ENCODE peak calls at places on chromosomes 4 and X, in four cellular contexts. P is ascending aorta; I is tibial artery; N is CD4-positive, alpha-beta T cell. T is an unnamed sample.

GRCh38 chrX:119622356-119623232 is 16.4 kb upstream of the NKRF start:
- DNase-seq in P (no peak), N (no peak), I (peak; percentile 21), T (no peak)

GRCh38 chr4:103098331-103098730 is 1.3 kb downstream of the BDH2 start:
- DNase-seq in I (no peak), P (no peak), N (no peak), T (no peak)

GRCh38 chr4:164771088-164771487 is 17.2 kb downstream of the SMIM31 start:
- DNase-seq in I (no peak), N (no peak), P (no peak), T (no peak)

GRCh38 chr4:100288167-100288566 is 97.9 kb upstream of the DDIT4L start:
- DNase-seq in I (no peak), N (no peak), P (no peak), T (no peak)

GRCh38 chr4:3284734-3285557 is 7.9 kb upstream of the RGS12 start:
- DNase-seq in N (no peak), P (no peak), I (no peak), T (no peak)

GRCh38 chrX:131764224-131764623 is 220.3 kb downstream of the OR13H1 start:
- DNase-seq in P (no peak), I (no peak), N (no peak), T (no peak)

GRCh38 chr4:105306158-105306781 is 159.6 kb downstream of the TET2 start:
- DNase-seq in I (no peak), P (no peak), N (no peak), T (no peak)

GRCh38 chr4:13399257-13399656 is 84.9 kb downstream of the RAB28 start:
- DNase-seq in I (no peak), N (no peak), P (no peak), T (no peak)

GRCh38 chrX:131747173-131747572 is 203.3 kb downstream of the OR13H1 start:
- DNase-seq in P (no peak), N (no peak), I (no peak), T (no peak)

GRCh38 chr4:78057600-78058560 is 757 bp downstream of the FRAS1 start:
- DNase-seq in I (peak; percentile 41), P (no peak), N (no peak), T (peak; percentile 79)

GRCh38 chr4:78057135-78057599 is at the start of gene FRAS1:
- DNase-seq in P (no peak), I (no peak), N (no peak), T (peak; percentile 87)

GRCh38 chr4:78059938-78060337 is 2.8 kb downstream of the FRAS1 start:
- DNase-seq in P (no peak), I (no peak), N (no peak), T (no peak)

GRCh38 chr4:78059524-78059889 is 2.4 kb downstream of the FRAS1 start:
- DNase-seq in I (peak; percentile 32), P (no peak), N (no peak), T (peak; percentile 88)

GRCh38 chr4:78058591-78059523 is 1.7 kb downstream of the FRAS1 start:
- DNase-seq in P (no peak), N (no peak), I (no peak), T (peak; percentile 91)
- TF ChIP-seq CTCF in P (no peak), N (no peak), I (no peak), T (no peak)

GRCh38 chrX:151806967-151807540 is 72.5 kb downstream of the CNGA2 start:
- DNase-seq in N (no peak), P (no peak), I (no peak), T (no peak)

GRCh38 chrX:151796576-151796975 is 62.0 kb downstream of the CNGA2 start:
- DNase-seq in N (no peak), P (no peak), I (no peak), T (no peak)

GRCh38 chrX:151801980-151802379 is 67.4 kb downstream of the CNGA2 start:
- DNase-seq in N (no peak), P (no peak), I (no peak), T (no peak)
- H3K9me3 ChIP-seq in N (no peaks in the 10 kb centered on the region), P (no peaks in the 10 kb centered on the region), I (no peaks in the 10 kb centered on the region), T (no peaks in the 10 kb centered on the region)

GRCh38 chr4:91298156-91298700 is 1005.5 kb upstream of the GRID2 start:
- DNase-seq in I (no peak), P (no peak), N (no peak), T (no peak)
- TF ChIP-seq CTCF in I (no peak), P (no peak), N (no peak), T (no peak)

DNA sequence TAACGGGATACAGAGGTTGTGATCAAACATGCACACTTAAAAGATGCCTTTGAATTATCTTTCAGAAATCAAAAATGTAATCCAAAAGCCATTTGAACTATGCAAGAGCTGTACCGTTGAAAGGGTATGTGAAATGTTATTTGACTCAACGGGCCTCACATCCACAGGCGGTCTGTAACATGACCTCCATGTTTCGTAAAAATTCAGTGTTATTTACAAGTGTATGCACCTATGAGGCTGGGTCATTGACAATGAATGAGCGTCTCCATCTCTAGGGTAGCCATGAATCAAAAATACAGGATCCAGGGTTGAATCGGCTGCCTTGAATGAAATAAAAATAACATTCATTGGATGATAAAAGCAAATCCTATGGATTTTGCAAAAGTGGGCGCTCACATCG is 100.1 kb downstream of the CRLF2 start:
- DNase-seq in P (no peak), I (no peak), N (no peak), T (no peak)
- H3K9me3 ChIP-seq in P (no peaks in the 10 kb centered on the region), I (no peaks in the 10 kb centered on the region), N (no peaks in the 10 kb centered on the region), T (no peaks in the 10 kb centered on the region)

GRCh38 chr4:113375964-113376666 is 326.7 kb downstream of the ANK2 start:
- DNase-seq in I (no peak), P (no peak), N (no peak), T (no peak)

GRCh38 chr4:113382704-113383103 is 333.3 kb downstream of the ANK2 start:
- DNase-seq in N (no peak), P (no peak), I (no peak), T (no peak)

GRCh38 chr4:113383111-113383785 is 333.8 kb downstream of the ANK2 start:
- DNase-seq in N (no peak), P (no peak), I (no peak), T (no peak)

GRCh38 chr4:113384600-113384999 is 335.1 kb downstream of the ANK2 start:
- DNase-seq in I (no peak), P (no peak), N (no peak), T (no peak)

GRCh38 chr4:113378836-113379235 is 329.4 kb downstream of the ANK2 start:
- DNase-seq in N (no peak), I (no peak), P (no peak), T (no peak)
- TF ChIP-seq CTCF in N (no peak), I (no peak), P (no peak), T (no peak)

GRCh38 chr4:23516719-23517118 is 373.1 kb downstream of the PPARGC1A start:
- DNase-seq in N (no peak), I (no peak), P (no peak), T (no peak)
- H3K9me3 ChIP-seq in N (peaks cover 3% of the 10 kb centered on the region), I (no peaks in the 10 kb centered on the region), P (no peaks in the 10 kb centered on the region), T (no peaks in the 10 kb centered on the region)

GRCh38 chr4:172142331-172142738 is 329.1 kb downstream of the GALNTL6 start:
- DNase-seq in I (no peak), P (no peak), N (no peak), T (no peak)

GRCh38 chr4:172143605-172144314 is 330.6 kb downstream of the GALNTL6 start:
- DNase-seq in I (no peak), N (no peak), P (no peak), T (no peak)

GRCh38 chr4:172141025-172141424 is 327.8 kb downstream of the GALNTL6 start:
- DNase-seq in N (no peak), P (no peak), I (no peak), T (no peak)
- TF ChIP-seq CTCF in N (no peak), P (no peak), I (no peak), T (no peak)

GRCh38 chrX:7522860-7523259 is 320.1 kb upstream of the VCX start:
- DNase-seq in I (no peak), N (no peak), P (no peak), T (no peak)
- H3K9me3 ChIP-seq in I (peaks cover 5% of the 10 kb centered on the region), N (no peaks in the 10 kb centered on the region), P (no peaks in the 10 kb centered on the region), T (no peaks in the 10 kb centered on the region)

DNA sequence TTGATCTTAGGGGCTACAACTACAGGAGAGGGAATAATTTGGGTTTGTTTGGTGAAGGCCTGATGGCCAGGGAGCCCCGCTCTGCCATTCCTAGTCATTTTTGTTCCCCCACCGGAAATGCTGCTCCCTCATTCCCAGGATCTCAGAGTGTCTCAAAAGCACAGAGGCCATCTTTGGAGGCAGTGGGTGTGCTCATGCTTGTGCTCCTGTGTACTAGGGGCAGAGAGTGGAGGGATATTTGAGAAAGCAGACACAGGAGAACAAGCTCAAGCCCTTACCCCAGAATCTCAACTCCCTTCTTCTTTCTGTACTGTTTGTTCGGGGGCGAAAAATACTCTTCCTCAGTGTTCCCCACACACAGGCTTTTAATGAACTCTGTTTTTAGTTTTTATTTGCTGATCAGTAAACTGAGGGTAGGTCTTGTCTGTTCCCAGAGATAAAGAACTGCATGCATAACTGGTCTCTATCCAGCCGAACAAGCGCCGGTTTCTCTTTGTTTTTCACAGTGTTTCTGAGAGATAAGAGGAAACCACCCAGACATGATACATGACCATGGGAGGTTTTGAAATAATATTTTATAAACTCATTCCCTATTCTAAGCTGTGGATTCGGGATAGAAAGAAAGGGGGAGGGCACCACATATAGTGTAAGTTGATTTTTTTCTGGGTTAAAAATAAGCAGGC is 32.9 kb upstream of the XK start:
- DNase-seq in N (no peak), I (no peak), P (no peak), T (no peak)
- TF ChIP-seq CTCF in N (no peak), I (no peak), P (no peak), T (no peak)

GRCh38 chrX:48466696-48467095 is 3.4 kb downstream of the SLC38A5 start:
- DNase-seq in I (no peak), N (no peak), P (no peak), T (peak; percentile 63)
- H3K9me3 ChIP-seq in I (no peaks in the 10 kb centered on the region), N (no peaks in the 10 kb centered on the region), P (no peaks in the 10 kb centered on the region), T (no peaks in the 10 kb centered on the region)

T was measured in endodermal cell.